ENCODE peak calls at places on chromosomes 5 and 9, in four cellular contexts. A is suprapubic skin, M is AG04450, K is Peyer's patch. Y is an unnamed sample.

GRCh38 chr9:68720656-68721313 is 15.7 kb downstream of the PIP5K1B start:
- DNase-seq in M (no peak), K (no peak), A (no peak), Y (no peak)

GRCh38 chr9:72980600-72981265 is 27.9 kb upstream of the ALDH1A1 start:
- DNase-seq in A (no peak), K (no peak), M (no peak), Y (no peak)

GRCh38 chr9:109918359-109919163 is 138.6 kb downstream of the PALM2AKAP2 start:
- DNase-seq in A (no peak), M (no peak), K (peak), Y (no peak)

GRCh38 chr5:170863646-170864045 is 1.8 kb downstream of the RANBP17 start:
- DNase-seq in M (peak), K (no peak), A (no peak), Y (no peak)

GRCh38 chr9:136086951-136087740 is 7.9 kb downstream of the NACC2 start:
- DNase-seq in M (no peak), K (no peak), A (no peak), Y (no peak)

GRCh38 chr5:177595991-177596774 is 3.7 kb upstream of the B4GALT7 start:
- DNase-seq in K (no peak), M (no peak), A (no peak), Y (no peak)

GRCh38 chr5:122295138-122295537 is 16.9 kb upstream of the SNCAIP start:
- DNase-seq in K (no peak), M (no peak), A (no peak), Y (no peak)

GRCh38 chr9:4306066-4306787 is 6.4 kb upstream of the GLIS3 start:
- DNase-seq in A (no peak), K (no peak), M (no peak), Y (no peak)

GRCh38 chr9:113632776-113633590 is 169.5 kb downstream of the RGS3 start:
- DNase-seq in K (no peak), M (no peak), A (peak), Y (peak)

GRCh38 chr5:157342822-157343402 is 77.0 kb downstream of the CYFIP2 start:
- DNase-seq in A (no peak), M (no peak), K (peak), Y (no peak)

GRCh38 chr5:126516133-126516532 is 78.9 kb downstream of the ALDH7A1 start:
- DNase-seq in A (no peak), M (peak), K (no peak), Y (no peak)

GRCh38 chr9:129547869-129548570 is 72.9 kb downstream of the C9orf50 start:
- DNase-seq in K (no peak), A (peak), M (no peak), Y (no peak)

GRCh38 chr5:87437724-87438123 is 25.0 kb upstream of the CCNH start:
- DNase-seq in M (no peak), K (no peak), A (no peak), Y (no peak)

GRCh38 chr9:87109182-87109581 is 161.9 kb upstream of the GAS1 start:
- DNase-seq in K (no peak), A (no peak), M (no peak), Y (no peak)

GRCh38 chr9:87111010-87111409 is 163.7 kb upstream of the GAS1 start:
- DNase-seq in K (no peak), M (no peak), A (no peak), Y (no peak)

GRCh38 chr9:87108639-87109038 is 161.3 kb upstream of the GAS1 start:
- DNase-seq in A (no peak), K (no peak), M (no peak), Y (no peak)

GRCh38 chr9:87109851-87110250 is 162.5 kb upstream of the GAS1 start:
- DNase-seq in M (no peak), K (no peak), A (no peak), Y (no peak)

GRCh38 chr9:87107072-87107471 is 159.8 kb upstream of the GAS1 start:
- DNase-seq in K (no peak), M (no peak), A (no peak), Y (no peak)
- TF ChIP-seq CTCF in K (no peak), M (no peak), A (no peak), Y (no peak)

DNA sequence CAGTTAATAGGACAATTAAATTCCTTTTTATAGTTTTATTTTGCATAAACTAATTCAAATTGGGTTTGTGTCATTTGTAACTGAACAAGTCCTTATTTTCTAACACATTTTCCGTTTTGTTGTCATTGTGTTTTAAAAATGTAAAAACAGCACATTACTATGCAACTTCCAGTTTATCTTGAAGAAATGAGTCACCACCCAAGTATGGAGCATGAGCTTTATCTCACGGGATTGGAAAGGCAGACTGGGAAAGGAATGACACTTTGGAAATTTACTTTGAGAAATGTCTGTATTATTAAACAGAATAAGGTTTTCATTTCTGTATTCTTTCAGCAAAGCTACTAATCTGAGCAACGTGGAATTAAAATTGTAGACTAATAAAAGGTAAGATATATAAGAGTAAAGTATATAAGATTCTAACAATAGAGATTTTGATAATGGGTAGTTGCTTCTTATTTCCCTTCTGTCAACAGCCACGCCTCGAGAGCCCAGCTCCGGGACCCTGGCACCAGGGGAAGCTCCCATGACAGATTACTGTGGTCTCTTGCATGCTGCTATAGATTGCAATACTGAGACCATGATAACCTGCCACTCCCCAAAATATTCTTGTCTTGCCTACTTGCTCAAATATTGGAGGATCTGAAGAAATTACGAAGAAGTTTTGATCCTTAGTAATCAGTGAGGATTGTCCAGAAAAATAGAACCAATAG is 433.1 kb downstream of the CHSY3 start:
- DNase-seq in K (no peak), M (peak), A (no peak), Y (no peak)
- TF ChIP-seq CTCF in K (no peak), M (no peak), A (no peak), Y (no peak)

DNA sequence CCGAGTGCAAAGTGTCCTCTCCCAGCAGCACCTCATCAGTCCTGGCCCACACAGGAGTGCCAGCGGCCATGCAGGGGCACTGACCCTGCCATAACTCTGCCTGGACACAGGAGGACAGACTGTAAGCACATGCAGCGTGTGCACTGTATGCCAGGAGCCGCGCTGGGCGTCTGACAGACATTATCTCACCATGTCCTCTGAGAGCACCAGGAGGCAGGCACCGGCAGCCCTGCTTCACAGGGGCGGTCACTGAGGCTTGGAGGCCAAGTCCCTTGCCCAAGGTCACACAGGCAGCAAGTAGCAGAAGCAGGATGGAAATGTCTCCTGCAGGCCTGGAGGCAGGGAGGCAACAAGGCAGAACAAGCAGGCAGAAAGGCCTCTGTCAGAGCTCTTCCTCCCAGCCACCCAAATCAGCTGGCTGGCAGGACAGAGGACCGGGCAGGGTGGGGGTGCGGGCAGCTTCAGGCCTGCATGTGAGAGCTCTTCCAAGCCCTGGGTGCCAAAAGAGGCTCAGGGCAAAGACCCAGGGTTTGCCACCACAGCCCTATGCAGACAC is 8.4 kb downstream of the EEIG1 start:
- DNase-seq in M (no peak), A (no peak), K (no peak), Y (peak)
- TF ChIP-seq CTCF in M (no peak), A (no peak), K (no peak), Y (no peak)

GRCh38 chr9:24090566-24090965 is 264.5 kb upstream of the ELAVL2 start:
- DNase-seq in M (no peak), A (no peak), K (no peak), Y (no peak)
- TF ChIP-seq CTCF in M (no peak), A (no peak), K (no peak), Y (no peak)

GRCh38 chr9:105637787-105638395 is 24.4 kb upstream of the TAL2 start:
- DNase-seq in A (no peak), M (no peak), K (no peak), Y (no peak)
- TF ChIP-seq CTCF in A (peak), M (peak), K (peak), Y (no peak)

DNA sequence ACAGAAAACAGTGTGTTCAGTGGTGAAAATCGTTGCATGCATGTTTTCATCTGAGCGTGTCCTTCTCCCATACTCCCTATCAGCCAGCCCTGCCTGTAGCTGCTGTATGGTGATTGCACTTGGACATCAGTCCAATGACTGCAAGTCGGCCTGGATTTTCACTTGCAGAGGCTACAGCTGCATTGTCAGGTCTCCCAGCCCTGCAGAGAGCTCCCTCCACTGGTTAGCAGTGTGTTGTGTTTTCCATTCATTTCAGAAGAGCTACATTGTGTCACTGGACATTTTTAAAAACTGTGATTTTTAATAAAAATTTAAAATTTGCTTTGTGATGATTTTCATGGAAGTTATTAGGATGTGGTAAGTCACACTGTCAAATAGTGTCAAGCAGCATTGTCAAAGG is 96.6 kb downstream of the SYK start:
- DNase-seq in K (no peak), A (no peak), M (no peak), Y (no peak)
- TF ChIP-seq CTCF in K (no peak), A (no peak), M (peak), Y (no peak)

GRCh38 chr5:162786234-162786633 is 651.2 kb upstream of the CCNG1 start:
- DNase-seq in M (no peak), K (no peak), A (no peak), Y (no peak)
- TF ChIP-seq CTCF in M (no peak), K (no peak), A (no peak), Y (no peak)

GRCh38 chr9:77759391-77759790 is 111.3 kb upstream of the GNA14 start:
- DNase-seq in A (no peak), M (no peak), K (no peak), Y (no peak)
- TF ChIP-seq CTCF in A (no peak), M (no peak), K (no peak), Y (no peak)

GRCh38 chr5:106459541-106459940 is 1211.2 kb downstream of the EFNA5 start:
- DNase-seq in M (no peak), A (no peak), K (no peak), Y (no peak)

GRCh38 chr5:106451998-106452397 is 1218.7 kb downstream of the EFNA5 start:
- DNase-seq in M (no peak), K (no peak), A (no peak), Y (no peak)

GRCh38 chr5:106454050-106454449 is 1216.7 kb downstream of the EFNA5 start:
- DNase-seq in K (no peak), M (no peak), A (no peak), Y (no peak)

GRCh38 chr5:106454651-106455415 is 1215.9 kb downstream of the EFNA5 start:
- DNase-seq in A (no peak), K (no peak), M (no peak), Y (no peak)
- TF ChIP-seq CTCF in A (peak), K (no peak), M (peak), Y (no peak)

Y was measured in coronary artery.